ENCODE peak calls at places on chromosomes 5 and 9, in eight cellular contexts. R, O, Y, P, S, H, F and J are unnamed samples.

GRCh38 chr9:81902601-81903000 is 25.6 kb upstream of the SPATA31D4 start:
- DNase-seq in F (no peak), P (no peak), Y (peak), R (no peak), S (peak), H (no peak), O (no peak), J (no peak)

GRCh38 chr9:101977614-101978210 is 239.3 kb upstream of the GRIN3A start:
- DNase-seq in Y (peak), F (no peak), S (no peak), H (peak), R (no peak), O (no peak), P (no peak), J (no peak)

GRCh38 chr9:130857864-130858730 is 23.0 kb downstream of the ABL1 start:
- DNase-seq in P (no peak), R (no peak), Y (peak), F (peak), S (peak), O (peak), H (no peak), J (peak)

GRCh38 chr5:58412932-58413331 is 47.0 kb downstream of the PLK2 start:
- DNase-seq in S (peak), R (no peak), O (no peak), F (no peak), P (no peak), Y (no peak), H (no peak), J (no peak)

GRCh38 chr5:34660444-34660843 is 4.3 kb downstream of the RAI14 start:
- DNase-seq in O (no peak), S (peak), Y (peak), H (no peak), R (no peak), P (peak), F (no peak), J (peak)

GRCh38 chr5:107565791-107566536 is 104.8 kb downstream of the EFNA5 start:
- DNase-seq in P (no peak), O (no peak), F (no peak), Y (no peak), H (no peak), S (peak), R (no peak), J (no peak)

GRCh38 chr5:124161286-124161685 is 585.2 kb downstream of the ZNF608 start:
- DNase-seq in Y (no peak), P (no peak), O (no peak), R (no peak), S (no peak), H (no peak), F (no peak), J (no peak)

GRCh38 chr5:61332891-61333350 is 863 bp downstream of the ZSWIM6 start:
- DNase-seq in S (peak), P (no peak), R (peak), F (peak), H (peak), O (peak), Y (peak), J (no peak)

GRCh38 chr5:64769856-64770255 is 1.1 kb downstream of the CWC27 start:
- DNase-seq in H (no peak), R (no peak), O (no peak), P (no peak), S (no peak), F (no peak), Y (no peak), J (no peak)

GRCh38 chr5:926416-927171 is 33.9 kb downstream of the TRIP13 start:
- DNase-seq in P (no peak), F (peak), S (peak), O (no peak), H (peak), R (no peak), Y (peak), J (no peak)

GRCh38 chr9:89436963-89437625 is 60.8 kb downstream of the SEMA4D start:
- DNase-seq in R (peak), Y (no peak), O (no peak), H (no peak), S (no peak), F (no peak), P (no peak), J (no peak)

GRCh38 chr5:122465994-122466393 is 154.0 kb downstream of the SNCAIP start:
- DNase-seq in R (no peak), Y (no peak), F (no peak), H (no peak), O (no peak), S (no peak), P (no peak), J (no peak)

GRCh38 chr5:93909356-93909755 is 168.0 kb upstream of the POU5F2 start:
- DNase-seq in O (no peak), R (no peak), P (no peak), S (no peak), F (no peak), Y (peak), H (no peak), J (no peak)

GRCh38 chr5:115377468-115378217 is 81.2 kb upstream of the CCDC112 start:
- DNase-seq in R (no peak), S (peak), P (peak), Y (peak), O (no peak), F (no peak), H (no peak), J (peak)

GRCh38 chr9:110890416-110890815 is 147.9 kb downstream of the LPAR1 start:
- DNase-seq in F (no peak), P (no peak), O (no peak), H (no peak), Y (peak), R (no peak), S (no peak), J (no peak)

GRCh38 chr9:34520096-34520495 is 2.7 kb downstream of the ENHO start:
- DNase-seq in F (no peak), S (no peak), P (no peak), Y (no peak), R (no peak), O (peak), H (no peak), J (no peak)

GRCh38 chr5:65925094-65925600 is 1.2 kb upstream of the ERBIN start:
- DNase-seq in Y (peak), R (peak), H (peak), P (no peak), O (peak), S (peak), F (peak), J (no peak)

GRCh38 chr5:71457106-71457505 is 1.7 kb downstream of the BDP1 start:
- DNase-seq in P (no peak), O (no peak), F (no peak), R (no peak), H (no peak), Y (no peak), S (no peak), J (no peak)

GRCh38 chr5:73381587-73382411 is 66.8 kb downstream of the FOXD1 start:
- DNase-seq in O (no peak), F (no peak), S (no peak), R (no peak), P (no peak), Y (no peak), H (no peak), J (no peak)

GRCh38 chr9:72586388-72587160 is 65.2 kb downstream of the TMC1 start:
- DNase-seq in R (no peak), H (no peak), P (peak), S (peak), F (no peak), Y (peak), O (no peak), J (no peak)

GRCh38 chr5:119335261-119335677 is 20.6 kb upstream of the TNFAIP8 start:
- DNase-seq in O (no peak), S (no peak), P (no peak), R (no peak), Y (no peak), H (no peak), F (no peak), J (no peak)

GRCh38 chr5:119331566-119332095 is 24.2 kb upstream of the TNFAIP8 start:
- DNase-seq in P (no peak), Y (no peak), F (no peak), S (no peak), O (no peak), H (no peak), R (no peak), J (no peak)

GRCh38 chr5:119333421-119333851 is 22.4 kb upstream of the TNFAIP8 start:
- DNase-seq in F (no peak), S (no peak), H (no peak), O (no peak), Y (no peak), P (no peak), R (no peak), J (no peak)

GRCh38 chr5:119330367-119331183 is 25.2 kb upstream of the TNFAIP8 start:
- DNase-seq in S (no peak), H (no peak), R (no peak), F (no peak), Y (peak), P (no peak), O (no peak), J (no peak)

DNA sequence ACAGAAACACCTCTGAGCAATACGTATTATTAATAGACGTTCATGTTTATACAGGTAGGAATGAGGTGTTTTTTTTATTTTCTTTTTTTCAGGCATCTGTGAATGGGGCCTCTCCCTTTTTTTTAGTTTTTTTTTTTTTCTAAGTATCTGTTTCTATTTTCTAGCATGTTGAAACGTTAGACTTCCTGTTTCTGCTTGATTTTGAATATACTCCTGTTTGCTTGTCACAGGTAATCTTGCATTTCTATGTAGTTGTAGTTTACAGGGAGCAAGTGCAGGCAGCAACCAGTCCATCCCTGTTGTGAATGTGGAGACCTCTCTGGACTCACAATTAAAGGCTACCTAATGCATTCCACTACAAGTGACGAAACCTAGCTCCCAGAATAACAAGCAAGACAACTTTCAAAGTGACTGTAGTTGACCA is 22.8 kb upstream of the TNFAIP8 start:
- DNase-seq in O (no peak), S (no peak), Y (no peak), F (no peak), R (no peak), P (no peak), H (no peak), J (no peak)
- H3K4me3 ChIP-seq in O (no peak), S (no peak), Y (no peak), F (no peak), R (no peak), P (no peak), H (no peak), J (no peak)

GRCh38 chr9:136138566-136138965 is 19.9 kb upstream of the TMEM250 start:
- DNase-seq in P (no peak), S (no peak), Y (peak), O (no peak), H (peak), R (no peak), F (no peak), J (no peak)
- TF ChIP-seq CTCF in P (peak), S (peak), Y (peak), O (no peak), H (peak), R (peak), F (no peak), J (peak)

DNA sequence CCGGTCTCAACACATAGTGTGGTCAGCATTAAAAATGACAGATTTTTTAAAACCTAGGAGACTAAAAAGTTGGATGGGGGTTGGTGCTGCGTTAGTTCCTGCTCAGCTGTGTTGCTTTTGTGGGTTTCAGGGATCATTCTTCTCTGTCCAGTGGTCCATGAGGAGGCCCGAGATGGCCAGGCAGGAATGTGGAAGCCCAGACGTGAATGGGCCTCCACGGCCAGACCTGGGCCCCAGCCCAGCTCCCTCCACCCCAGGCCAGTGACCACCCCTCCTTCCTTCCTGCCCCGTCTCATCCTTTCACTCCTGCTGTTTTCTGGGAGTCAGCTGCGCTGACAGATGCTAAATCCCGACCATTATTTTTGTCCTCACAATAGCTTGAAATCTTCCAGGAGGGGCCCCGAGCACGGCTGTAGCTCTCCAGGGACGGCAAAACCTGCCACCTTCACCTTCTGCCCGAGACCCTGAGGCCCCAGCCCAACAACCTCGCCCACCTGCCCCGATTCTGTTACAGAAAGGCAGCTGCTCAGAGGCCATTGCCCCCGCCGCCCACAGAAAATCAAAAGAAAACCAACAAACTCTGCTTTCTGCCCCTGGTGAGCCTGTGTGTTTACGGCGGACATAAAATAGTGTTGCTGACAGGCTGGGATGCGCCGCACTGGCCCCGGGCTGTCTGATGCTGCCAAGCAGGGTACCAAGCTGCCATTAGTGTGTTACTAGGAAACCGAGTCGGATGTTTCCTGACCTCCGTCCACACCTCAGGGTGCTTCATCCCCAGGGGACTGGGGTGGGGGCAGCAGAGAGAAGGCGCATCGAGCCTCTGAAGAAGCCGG is 83.7 kb upstream of the SARDH start:
- DNase-seq in F (no peak), Y (no peak), P (no peak), S (peak), H (no peak), R (no peak), O (no peak), J (no peak)
- H3K4me3 ChIP-seq in F (no peak), Y (no peak), P (no peak), S (no peak), H (no peak), R (no peak), O (no peak), J (no peak)

GRCh38 chr9:78958887-78959286 is 612.9 kb upstream of the TLE4 start:
- DNase-seq in O (no peak), H (no peak), Y (peak), S (no peak), F (no peak), R (no peak), P (no peak), J (no peak)
- TF ChIP-seq CTCF in O (no peak), H (no peak), Y (peak), S (no peak), F (no peak), R (no peak), P (no peak), J (no peak)

GRCh38 chr5:135951257-135951656 is 3.5 kb downstream of the LECT2 start:
- DNase-seq in O (no peak), H (no peak), P (no peak), R (no peak), Y (no peak), F (no peak), S (no peak), J (no peak)

GRCh38 chr5:135950611-135951010 is 4.2 kb downstream of the LECT2 start:
- DNase-seq in F (no peak), S (peak), Y (no peak), H (no peak), P (peak), O (no peak), R (no peak), J (peak)

GRCh38 chr5:135951807-135952206 is 3.0 kb downstream of the LECT2 start:
- DNase-seq in Y (no peak), H (no peak), F (no peak), R (no peak), P (no peak), O (no peak), S (no peak), J (no peak)

GRCh38 chr5:135953850-135954249 is 933 bp downstream of the LECT2 start:
- DNase-seq in F (no peak), H (no peak), O (no peak), P (no peak), S (no peak), R (no peak), Y (no peak), J (no peak)

GRCh38 chr5:135952683-135953082 is 2.1 kb downstream of the LECT2 start:
- DNase-seq in F (no peak), S (no peak), Y (no peak), H (no peak), R (no peak), P (no peak), O (no peak), J (no peak)
- H3K4me3 ChIP-seq in F (no peak), S (no peak), Y (no peak), H (no peak), R (no peak), P (no peak), O (no peak), J (no peak)

DNA sequence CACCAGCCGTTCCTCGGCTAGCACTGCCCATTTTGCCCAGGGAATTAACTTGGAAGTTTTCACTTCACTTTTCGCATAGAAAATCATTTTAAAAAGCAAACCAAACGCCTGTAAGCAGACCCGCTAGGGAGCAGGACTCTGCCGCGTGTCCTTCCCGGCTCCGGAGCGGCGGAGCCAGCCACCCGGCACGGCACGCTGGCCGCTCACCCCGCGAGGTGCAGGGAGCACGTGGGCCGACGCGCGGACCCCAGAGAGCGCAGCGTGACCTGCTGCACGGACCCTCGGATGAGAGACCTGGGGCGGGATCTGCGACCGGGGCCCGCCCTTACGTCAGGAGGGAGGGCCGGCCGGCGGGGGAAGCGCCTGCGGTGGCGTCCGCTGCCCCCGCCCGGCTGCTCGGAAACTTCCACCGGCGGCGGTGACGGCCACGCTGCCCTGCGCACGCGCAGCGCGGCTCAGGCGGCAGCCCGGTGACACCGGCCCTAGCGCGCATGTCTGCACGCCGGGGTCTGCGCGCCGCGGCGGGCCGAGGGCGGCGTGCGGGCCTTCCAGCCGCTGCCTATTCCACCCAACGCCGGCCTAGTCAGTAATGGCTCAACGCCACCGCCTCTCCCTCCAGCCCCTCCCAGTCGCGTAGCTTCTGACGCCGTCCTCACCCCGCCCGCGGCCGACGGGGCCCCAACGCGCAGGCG is 504 bp upstream of the TENT4A start:
- DNase-seq in R (peak), F (peak), O (peak), H (peak), S (no peak), P (peak), Y (peak), J (peak)
- TF ChIP-seq CTCF in R (peak), F (no peak), O (peak), H (peak), S (no peak), P (no peak), Y (no peak), J (no peak)

DNA sequence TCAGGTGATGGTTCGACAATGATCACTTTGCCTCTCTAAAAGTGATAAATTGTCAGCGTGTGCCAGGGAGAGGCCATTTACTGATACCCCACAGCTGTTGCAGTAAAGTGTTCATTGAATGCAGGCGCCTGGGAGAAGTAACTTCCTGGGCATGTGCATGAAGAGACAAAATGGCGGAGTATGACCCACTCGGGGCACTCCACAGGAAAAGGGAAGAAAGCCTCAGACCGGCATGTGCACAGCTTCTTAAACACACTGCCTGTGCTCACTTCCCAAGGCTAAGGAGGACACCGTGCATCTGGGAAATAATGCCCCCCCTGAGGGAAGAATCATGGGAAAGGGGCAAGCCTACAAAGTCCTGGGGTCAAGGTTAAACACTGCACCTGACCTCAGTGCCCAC is 329.5 kb downstream of the ICE1 start:
- DNase-seq in F (no peak), R (no peak), O (no peak), Y (no peak), S (no peak), H (no peak), P (no peak), J (no peak)
- H3K4me3 ChIP-seq in F (no peak), R (no peak), O (no peak), Y (no peak), S (no peak), H (no peak), P (no peak), J (no peak)

GRCh38 chr9:134655591-134656333 is 14.2 kb downstream of the COL5A1 start:
- DNase-seq in S (no peak), Y (no peak), R (peak), P (no peak), H (no peak), F (no peak), O (peak), J (no peak)

GRCh38 chr9:134655101-134655500 is 13.5 kb downstream of the COL5A1 start:
- DNase-seq in Y (no peak), O (peak), S (no peak), P (no peak), H (no peak), R (peak), F (no peak), J (no peak)

GRCh38 chr9:134657666-134658377 is 16.2 kb downstream of the COL5A1 start:
- DNase-seq in P (no peak), H (no peak), S (no peak), Y (no peak), F (no peak), O (peak), R (peak), J (no peak)

GRCh38 chr9:134658378-134658955 is 16.9 kb downstream of the COL5A1 start:
- DNase-seq in P (no peak), H (no peak), F (no peak), R (peak), O (peak), S (no peak), Y (no peak), J (no peak)

GRCh38 chr9:134656334-134657034 is 14.9 kb downstream of the COL5A1 start:
- DNase-seq in H (no peak), P (no peak), R (peak), F (no peak), O (no peak), Y (no peak), S (no peak), J (no peak)
- TF ChIP-seq CTCF in H (no peak), P (no peak), R (no peak), F (no peak), O (no peak), Y (no peak), S (no peak), J (no peak)

DNA sequence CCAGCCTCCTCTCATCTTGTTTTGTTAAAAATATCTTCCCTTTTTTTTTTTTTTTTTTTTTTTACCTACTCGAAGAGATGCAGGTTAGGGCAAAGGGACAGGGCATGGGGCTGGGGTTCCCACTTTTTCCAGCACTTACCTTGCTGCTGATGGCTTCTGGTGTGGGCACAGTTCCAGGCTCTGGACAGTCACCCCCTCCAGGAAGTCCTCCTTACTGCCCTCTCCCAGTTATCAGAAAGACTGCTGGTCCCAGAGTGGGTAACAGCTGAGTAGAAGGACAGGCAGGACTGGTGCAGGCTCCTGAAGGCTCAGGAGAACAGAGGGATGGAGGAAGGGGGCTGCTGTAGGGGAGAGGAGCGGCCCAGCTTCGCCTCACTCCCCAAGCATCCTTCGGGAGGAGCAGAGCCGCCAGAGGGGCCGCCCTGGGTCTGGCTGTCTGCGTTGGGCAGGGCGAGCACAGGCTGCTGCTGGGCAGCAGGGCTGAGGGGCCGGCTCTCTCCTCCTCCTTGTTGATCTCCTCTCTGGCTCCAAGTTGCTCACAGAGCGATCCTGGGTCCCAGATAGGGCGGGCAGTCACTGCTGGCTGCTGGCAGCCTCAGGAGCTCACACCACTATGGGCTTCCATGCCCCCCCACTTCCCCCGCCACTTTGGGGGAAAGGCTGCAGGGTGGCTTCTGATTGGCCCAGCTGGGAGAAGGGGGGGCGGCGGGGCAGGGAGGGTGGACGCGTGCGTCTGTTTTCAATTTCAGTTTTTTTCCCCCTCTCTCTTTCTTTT is at the start of gene PDGFRB:
- DNase-seq in F (peak), O (peak), Y (peak), H (peak), R (peak), S (peak), P (peak), J (no peak)
- H3K4me3 ChIP-seq in F (peak), O (peak), Y (peak), H (no peak), R (peak), S (peak), P (peak), J (peak)